ENCODE peak calls at places on chromosomes 2 and 18, in four cellular contexts. I is neural progenitor cell, P is keratinocyte, W is DND-41. L is an unnamed sample.

GRCh38 chr2:96618599-96619283 is 19.4 kb downstream of the KANSL3 start:
- DNase-seq in I (no peak), P (no peak), W (no peak), L (no peak)

GRCh38 chr2:241843321-241844065 is 15.2 kb downstream of the PDCD1 start:
- DNase-seq in I (no peak), P (no peak), W (no peak), L (no peak)

GRCh38 chr2:83168377-83168776 is 1290.7 kb downstream of the SUCLG1 start:
- DNase-seq in I (no peak), P (no peak), W (no peak), L (no peak)

GRCh38 chr18:31261792-31262582 is 56.0 kb upstream of the DSG1 start:
- DNase-seq in I (no peak), P (no peak), W (no peak), L (peak; percentile 24)

GRCh38 chr2:223586261-223586660 is 15.9 kb downstream of the SCG2 start:
- DNase-seq in I (no peak), P (no peak), W (no peak), L (no peak)

GRCh38 chr2:46277470-46278190 is 19.6 kb upstream of the EPAS1 start:
- DNase-seq in I (no peak), P (no peak), W (peak; percentile 89), L (no peak)

GRCh38 chr2:43576983-43577892 is 18.6 kb downstream of the THADA start:
- DNase-seq in I (peak; percentile 64), P (no peak), W (peak; percentile 32), L (peak; percentile 61)

GRCh38 chr2:11872247-11872947 is 126.0 kb downstream of the LPIN1 start:
- DNase-seq in I (no peak), P (no peak), W (no peak), L (no peak)

GRCh38 chr2:143717532-143718168 is 588.4 kb downstream of the ARHGAP15 start:
- DNase-seq in I (no peak), P (no peak), W (no peak), L (no peak)

GRCh38 chr2:178295115-178295514 is 100.8 kb downstream of the OSBPL6 start:
- DNase-seq in I (no peak), P (no peak), W (no peak), L (no peak)

GRCh38 chr18:32469691-32470131 is 971 bp downstream of the GAREM1 start:
- DNase-seq in I (peak; percentile 27), P (no peak), W (no peak), L (no peak)

GRCh38 chr2:214341636-214342035 is 69.2 kb upstream of the VWC2L start:
- DNase-seq in I (no peak), P (no peak), W (no peak), L (no peak)

GRCh38 chr2:130798472-130799221 is 38.1 kb upstream of the ARHGEF4 start:
- DNase-seq in I (peak; percentile 80), P (no peak), W (peak; percentile 10), L (peak; percentile 74)

GRCh38 chr2:64410673-64411072 is 43.3 kb upstream of the LGALSL start:
- DNase-seq in I (no peak), P (no peak), W (no peak), L (no peak)

GRCh38 chr18:23177433-23178072 is 42.3 kb downstream of the CABLES1 start:
- DNase-seq in I (no peak), P (no peak), W (no peak), L (no peak)

GRCh38 chr18:23181547-23181946 is 46.3 kb downstream of the CABLES1 start:
- DNase-seq in I (no peak), P (no peak), W (no peak), L (no peak)

GRCh38 chr18:23178201-23178600 is 42.9 kb downstream of the CABLES1 start:
- DNase-seq in I (no peak), P (no peak), W (no peak), L (no peak)

GRCh38 chr18:23178661-23179081 is 43.4 kb downstream of the CABLES1 start:
- DNase-seq in I (no peak), P (no peak), W (no peak), L (no peak)

DNA sequence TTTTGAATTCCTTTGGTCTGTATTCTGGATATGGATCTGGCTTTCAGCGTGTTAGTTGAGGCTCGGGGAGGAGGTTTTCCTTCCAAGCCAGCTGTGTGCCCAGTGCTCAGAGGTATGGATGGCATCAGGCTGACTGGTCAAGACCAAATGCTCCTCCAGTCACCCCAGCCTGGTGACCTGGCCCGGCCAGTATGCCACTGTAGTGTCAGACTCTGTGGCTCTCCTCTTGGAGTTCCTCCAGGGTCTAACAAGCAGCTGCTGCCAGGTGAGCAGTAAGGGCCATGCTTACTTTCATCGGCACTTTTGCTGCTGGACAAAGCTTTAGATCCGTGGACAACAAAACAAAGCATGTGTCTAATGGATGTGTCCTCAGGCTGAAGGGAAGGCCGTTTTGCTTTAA is 44.1 kb downstream of the CABLES1 start:
- DNase-seq in I (no peak), P (no peak), W (no peak), L (no peak)
- H3K4me2 ChIP-seq in I (no peak overlapping the region), P (no peak overlapping the region), W (no peak overlapping the region), L (no peak overlapping the region)

DNA sequence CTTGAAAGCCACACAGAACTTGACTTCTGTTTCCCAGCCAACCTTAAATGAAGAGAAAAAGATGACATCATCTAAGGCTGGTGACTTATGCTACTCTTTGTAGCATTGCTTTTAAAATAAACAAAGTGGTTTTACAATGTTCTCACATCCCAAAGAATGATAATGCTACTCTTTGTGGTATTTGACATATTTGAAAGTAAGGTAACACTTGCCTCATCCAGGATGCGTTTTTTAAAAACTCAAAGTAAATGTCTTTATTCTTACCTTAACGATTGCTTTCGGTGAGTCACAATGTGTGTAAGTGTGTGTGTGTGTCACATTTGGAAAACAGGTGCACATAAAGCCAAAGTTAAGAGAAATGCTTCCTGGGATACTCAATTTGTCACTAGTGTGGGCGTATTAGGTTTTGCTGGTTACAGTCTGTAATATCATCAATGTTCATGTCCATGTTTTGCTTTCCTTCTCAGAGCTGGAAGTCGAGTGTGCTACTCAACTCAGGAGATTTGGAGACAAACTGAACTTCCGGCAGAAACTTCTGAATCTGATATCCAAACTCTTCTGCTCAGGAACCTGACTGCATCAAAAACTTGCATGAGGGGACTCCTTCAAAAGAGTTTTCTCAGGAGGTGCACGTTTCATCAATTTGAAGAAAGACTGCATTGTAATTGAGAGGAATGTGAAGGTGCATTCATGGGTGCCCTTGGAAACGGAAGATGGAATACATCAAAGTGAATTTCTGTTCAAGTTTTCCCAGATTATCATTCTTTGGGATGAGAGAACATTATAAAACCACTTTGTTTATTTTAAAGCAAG is 2.6 kb downstream of the PMAIP1 start:
- DNase-seq in I (no peak), P (no peak), W (no peak), L (no peak)
- H3K4me1 ChIP-seq in I (peaks cover 18% of the 10 kb centered on the region), P (peaks cover 37% of the 10 kb centered on the region), W (peaks cover 70% of the 10 kb centered on the region), L (peaks cover 38% of the 10 kb centered on the region)

GRCh38 chr2:63049291-63050185 is 1.1 kb upstream of the OTX1 start:
- DNase-seq in I (peak; percentile 86), P (no peak), W (peak; percentile 25), L (peak; percentile 78)
- TF ChIP-seq EZH2 in I (peak; percentile 51), P (no peak), W (no peak), L (peak; percentile 86)

DNA sequence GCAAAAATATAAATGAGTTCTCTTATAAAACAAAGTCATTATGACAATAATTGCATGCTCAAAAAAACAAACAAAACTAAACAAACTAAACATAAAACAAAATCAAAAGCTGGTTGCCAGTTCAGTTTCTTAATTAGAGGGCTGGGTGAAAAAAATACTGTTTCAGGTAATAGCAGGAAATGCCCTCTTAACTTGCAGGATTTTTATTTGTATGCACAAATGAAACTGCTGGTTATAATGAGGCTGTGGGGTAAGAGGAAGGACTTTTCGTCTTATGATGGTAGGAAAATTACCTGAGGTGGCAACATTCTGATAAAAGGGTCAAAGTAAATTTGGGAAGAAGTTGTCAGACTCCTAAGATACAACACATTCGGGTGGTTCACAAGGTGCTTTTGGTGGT is 21.5 kb upstream of the CDKL4 start:
- DNase-seq in I (no peak), P (no peak), W (no peak), L (no peak)
- H3K4me2 ChIP-seq in I (no peak overlapping the region), P (no peak overlapping the region), W (no peak overlapping the region), L (no peak overlapping the region)

GRCh38 chr2:176291335-176291734 is 22.1 kb downstream of the MTX2 start:
- DNase-seq in I (no peak), P (no peak), W (no peak), L (no peak)

GRCh38 chr2:176297067-176297466 is 27.8 kb downstream of the MTX2 start:
- DNase-seq in I (no peak), P (no peak), W (no peak), L (no peak)

GRCh38 chr2:176292608-176293007 is 23.4 kb downstream of the MTX2 start:
- DNase-seq in I (no peak), P (no peak), W (no peak), L (no peak)

GRCh38 chr2:176291768-176292393 is 22.6 kb downstream of the MTX2 start:
- DNase-seq in I (no peak), P (no peak), W (peak; percentile 31), L (no peak)

DNA sequence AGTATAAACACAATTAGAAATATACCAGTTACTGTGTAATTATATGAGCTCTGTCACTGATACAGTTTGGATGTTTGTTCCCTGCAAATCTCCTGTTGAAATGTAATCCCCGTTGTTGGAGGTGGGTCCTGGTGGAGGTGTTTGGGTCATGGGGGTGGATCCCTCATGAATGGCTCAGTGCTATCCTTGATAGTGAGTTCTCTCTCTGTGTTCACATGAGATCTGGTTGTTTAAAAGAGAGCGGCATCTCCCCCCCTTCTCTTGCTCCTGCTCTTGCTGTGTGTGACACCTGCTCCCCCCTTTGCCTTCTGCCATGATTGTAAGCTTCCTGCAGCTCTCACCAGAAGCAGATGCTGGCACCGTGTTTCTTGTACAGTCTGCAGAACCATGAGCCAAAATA is 24.1 kb downstream of the MTX2 start:
- DNase-seq in I (no peak), P (no peak), W (no peak), L (no peak)
- H3K4me1 ChIP-seq in I (no peaks in the 10 kb centered on the region), P (no peaks in the 10 kb centered on the region), W (peaks cover 15% of the 10 kb centered on the region), L (peaks cover 3% of the 10 kb centered on the region)